ENCODE peak calls at places on chromosome 18, in ten cellular contexts. T is left colon; H is stimulated activated CD8-positive, alpha-beta memory T cell treated with anti-CD3 and anti-CD28 coated beads, Interleukin-15, amount 100 ng/mL, for 24 hours; F is SK-N-DZ; W is NCI-H1436 treated with DMSO at 0.1 percent for 48 hours; M is NCI-H226; Q is CD8-positive, alpha-beta memory T cell; S is RWPE1; B is hypothalamus; I is ELR. G is an unnamed sample.

GRCh38 chr18:158128-159036 is at the start of gene USP14:
- DNase-seq in T (peak), H (peak), F (peak), W (peak), M (peak), Q (peak), S (peak), B (peak), I (peak), G (peak)

GRCh38 chr18:5251117-5251516 is 44.4 kb downstream of the ZBTB14 start:
- DNase-seq in T (no peak), H (no peak), F (no peak), W (no peak), M (no peak), Q (no peak), S (no peak), B (no peak), I (no peak), G (no peak)

GRCh38 chr18:51361130-51361860 is 163.8 kb upstream of the MEX3C start:
- DNase-seq in T (no peak), H (no peak), F (no peak), W (no peak), M (no peak), Q (no peak), S (no peak), B (no peak), I (no peak), G (no peak)

GRCh38 chr18:67417864-67418523 is 98.5 kb downstream of the DSEL start:
- DNase-seq in T (no peak), H (no peak), F (no peak), W (no peak), M (peak), Q (no peak), S (peak), B (no peak), I (peak), G (no peak)

GRCh38 chr18:6747646-6748045 is 18.1 kb downstream of the ARHGAP28 start:
- DNase-seq in T (no peak), H (no peak), F (no peak), W (no peak), M (peak), Q (no peak), S (peak), B (no peak), I (peak), G (no peak)

GRCh38 chr18:73270919-73271318 is 403.1 kb upstream of the NETO1 start:
- DNase-seq in T (no peak), H (no peak), F (no peak), W (peak), M (no peak), Q (no peak), S (no peak), B (no peak), I (no peak), G (no peak)

GRCh38 chr18:59988098-59988706 is 88.4 kb downstream of the PMAIP1 start:
- DNase-seq in T (peak), H (no peak), F (peak), W (peak), M (no peak), Q (peak), S (peak), B (peak), I (peak), G (peak)

GRCh38 chr18:32669549-32670165 is 103.2 kb downstream of the KLHL14 start:
- DNase-seq in T (no peak), H (no peak), F (no peak), W (no peak), M (no peak), Q (no peak), S (no peak), B (no peak), I (no peak), G (no peak)

GRCh38 chr18:10726198-10727068 is 200.6 kb downstream of the NAPG start:
- DNase-seq in T (no peak), H (no peak), F (no peak), W (no peak), M (no peak), Q (no peak), S (no peak), B (no peak), I (no peak), G (no peak)

GRCh38 chr18:50560681-50561629 is 1.1 kb downstream of the MAPK4 start:
- DNase-seq in T (peak), H (no peak), F (peak), W (no peak), M (no peak), Q (no peak), S (no peak), B (no peak), I (no peak), G (no peak)

GRCh38 chr18:79248495-79249078 is 147.1 kb upstream of the NFATC1 start:
- DNase-seq in T (no peak), H (no peak), F (no peak), W (no peak), M (no peak), Q (no peak), S (no peak), B (no peak), I (no peak), G (no peak)

GRCh38 chr18:73261923-73262322 is 394.1 kb upstream of the NETO1 start:
- DNase-seq in T (no peak), H (no peak), F (no peak), W (no peak), M (no peak), Q (no peak), S (no peak), B (no peak), I (no peak), G (no peak)

GRCh38 chr18:10322408-10322807 is 132.0 kb upstream of the APCDD1 start:
- DNase-seq in T (no peak), H (no peak), F (no peak), W (no peak), M (no peak), Q (no peak), S (no peak), B (no peak), I (no peak), G (no peak)

GRCh38 chr18:9649164-9649540 is 34.8 kb upstream of the PPP4R1 start:
- DNase-seq in T (no peak), H (no peak), F (no peak), W (no peak), M (no peak), Q (no peak), S (no peak), B (no peak), I (peak), G (no peak)

GRCh38 chr18:58194028-58194427 is 150.0 kb downstream of the NEDD4L start:
- DNase-seq in T (no peak), H (no peak), F (peak), W (no peak), M (no peak), Q (no peak), S (no peak), B (no peak), I (peak), G (no peak)

GRCh38 chr18:5620284-5620683 is 76.5 kb upstream of the EPB41L3 start:
- DNase-seq in T (no peak), H (no peak), F (no peak), W (no peak), M (no peak), Q (no peak), S (no peak), B (no peak), I (no peak), G (no peak)

GRCh38 chr18:59907172-59907571 is 7.4 kb downstream of the PMAIP1 start:
- DNase-seq in T (no peak), H (no peak), F (no peak), W (no peak), M (no peak), Q (no peak), S (no peak), B (no peak), I (peak), G (no peak)

GRCh38 chr18:64840911-64841701 is 692.2 kb upstream of the LINC00305 start:
- DNase-seq in T (no peak), H (no peak), F (no peak), W (no peak), M (no peak), Q (no peak), S (no peak), B (no peak), I (no peak), G (no peak)

GRCh38 chr18:6734746-6735430 is 5.4 kb downstream of the ARHGAP28 start:
- DNase-seq in T (no peak), H (no peak), F (no peak), W (no peak), M (no peak), Q (no peak), S (no peak), B (no peak), I (no peak), G (no peak)

GRCh38 chr18:44497757-44498490 is 182.8 kb upstream of the SETBP1 start:
- DNase-seq in T (no peak), H (no peak), F (peak), W (no peak), M (no peak), Q (no peak), S (no peak), B (no peak), I (no peak), G (no peak)

GRCh38 chr18:70333757-70334156 is 44.9 kb downstream of the SOCS6 start:
- DNase-seq in T (no peak), H (no peak), F (no peak), W (no peak), M (peak), Q (no peak), S (peak), B (no peak), I (peak), G (no peak)

GRCh38 chr18:73551211-73551610 is 596.4 kb downstream of the FBXO15 start:
- DNase-seq in T (no peak), H (no peak), F (no peak), W (no peak), M (no peak), Q (no peak), S (no peak), B (no peak), I (no peak), G (no peak)

GRCh38 chr18:77055429-77056310 is 76.9 kb downstream of the MBP start:
- DNase-seq in T (peak), H (no peak), F (no peak), W (no peak), M (no peak), Q (no peak), S (no peak), B (no peak), I (no peak), G (no peak)

GRCh38 chr18:79489900-79490592 is 94.3 kb downstream of the NFATC1 start:
- DNase-seq in T (peak), H (no peak), F (no peak), W (no peak), M (no peak), Q (no peak), S (no peak), B (no peak), I (no peak), G (no peak)

GRCh38 chr18:36889316-36889715 is 60.4 kb downstream of the KIAA1328 start:
- DNase-seq in T (no peak), H (no peak), F (no peak), W (no peak), M (no peak), Q (no peak), S (no peak), B (no peak), I (no peak), G (no peak)

GRCh38 chr18:54444309-54444914 is 86.7 kb downstream of the C18orf54 start:
- DNase-seq in T (peak), H (no peak), F (peak), W (no peak), M (no peak), Q (no peak), S (peak), B (peak), I (peak), G (peak)

GRCh38 chr18:43965691-43966090 is 688.4 kb upstream of the SYT4 start:
- DNase-seq in T (no peak), H (no peak), F (no peak), W (no peak), M (no peak), Q (no peak), S (no peak), B (no peak), I (no peak), G (no peak)

GRCh38 chr18:1483386-1483785 is 578.7 kb downstream of the ADCYAP1 start:
- DNase-seq in T (no peak), H (no peak), F (no peak), W (no peak), M (peak), Q (no peak), S (no peak), B (no peak), I (no peak), G (no peak)

GRCh38 chr18:45715212-45715780 is 8.7 kb upstream of the SLC14A1 start:
- DNase-seq in T (no peak), H (no peak), F (no peak), W (no peak), M (no peak), Q (no peak), S (no peak), B (no peak), I (peak), G (no peak)

GRCh38 chr18:13801260-13801601 is 22.7 kb upstream of the MC5R start:
- DNase-seq in T (no peak), H (no peak), F (no peak), W (no peak), M (no peak), Q (no peak), S (no peak), B (no peak), I (no peak), G (no peak)

GRCh38 chr18:68796936-68797690 is 767 bp upstream of the CCDC102B start:
- DNase-seq in T (no peak), H (no peak), F (no peak), W (peak), M (peak), Q (no peak), S (peak), B (no peak), I (peak), G (no peak)

GRCh38 chr18:48227206-48227605 is 182.0 kb downstream of the ZBTB7C start:
- DNase-seq in T (no peak), H (no peak), F (no peak), W (no peak), M (peak), Q (no peak), S (peak), B (no peak), I (peak), G (no peak)

GRCh38 chr18:71250191-71250590 is 961.3 kb downstream of the SOCS6 start:
- DNase-seq in T (no peak), H (no peak), F (no peak), W (no peak), M (no peak), Q (no peak), S (no peak), B (no peak), I (no peak), G (no peak)

GRCh38 chr18:3052411-3052758 is 39.4 kb upstream of the LPIN2 start:
- DNase-seq in T (no peak), H (no peak), F (no peak), W (no peak), M (no peak), Q (no peak), S (no peak), B (no peak), I (no peak), G (no peak)

GRCh38 chr18:22639026-22639463 is 221.3 kb upstream of the CTAGE1 start:
- DNase-seq in T (no peak), H (no peak), F (no peak), W (no peak), M (peak), Q (no peak), S (peak), B (no peak), I (peak), G (no peak)

GRCh38 chr18:26495267-26495666 is 53.1 kb downstream of the KCTD1 start:
- DNase-seq in T (no peak), H (no peak), F (no peak), W (no peak), M (no peak), Q (no peak), S (no peak), B (no peak), I (no peak), G (no peak)

GRCh38 chr18:48838921-48839818 is 111.6 kb downstream of the SMAD7 start:
- DNase-seq in T (no peak), H (no peak), F (no peak), W (no peak), M (peak), Q (no peak), S (peak), B (no peak), I (peak), G (no peak)

G was measured in transverse colon.